ENCODE peak calls at places on chromosomes 5 and 9, in seven cellular contexts. One of them, this sample, is unnamed.

GRCh38 chr5:157387683-157388093 is 72.3 kb upstream of the NIPAL4 start:
- DNase-seq in CD4-positive, CD25-positive, alpha-beta regulatory T cell: no peak
- DNase-seq in psoas muscle: no peak
- DNase-seq in esophagus squamous epithelium: no peak
- DNase-seq in SJSA1: peak; percentile 91
- DNase-seq in tibial nerve: peak; percentile 26
- DNase-seq in H7: no peak
- DNase-seq in this sample: peak; percentile 16

GRCh38 chr5:135559342-135559741 is 19.4 kb downstream of the CXCL14 start:
- DNase-seq in SJSA1: no peak
- DNase-seq in CD4-positive, CD25-positive, alpha-beta regulatory T cell: no peak
- DNase-seq in psoas muscle: no peak
- DNase-seq in esophagus squamous epithelium: no peak
- DNase-seq in tibial nerve: no peak
- DNase-seq in H7: no peak
- DNase-seq in this sample: no peak

GRCh38 chr9:80163889-80164288 is 592.1 kb downstream of the TLE4 start:
- DNase-seq in esophagus squamous epithelium: no peak
- DNase-seq in tibial nerve: no peak
- DNase-seq in psoas muscle: no peak
- DNase-seq in SJSA1: no peak
- DNase-seq in H7: no peak
- DNase-seq in CD4-positive, CD25-positive, alpha-beta regulatory T cell: no peak
- DNase-seq in this sample: no peak

GRCh38 chr5:132907161-132907560 is 33.7 kb downstream of the LEAP2 start:
- DNase-seq in psoas muscle: no peak
- DNase-seq in esophagus squamous epithelium: no peak
- DNase-seq in H7: no peak
- DNase-seq in tibial nerve: no peak
- DNase-seq in SJSA1: no peak
- DNase-seq in CD4-positive, CD25-positive, alpha-beta regulatory T cell: no peak
- DNase-seq in this sample: no peak

GRCh38 chr5:122170630-122171029 is 41.3 kb downstream of the ZNF474 start:
- DNase-seq in SJSA1: peak; percentile 56
- DNase-seq in esophagus squamous epithelium: no peak
- DNase-seq in H7: peak; percentile 76
- DNase-seq in psoas muscle: no peak
- DNase-seq in CD4-positive, CD25-positive, alpha-beta regulatory T cell: no peak
- DNase-seq in tibial nerve: no peak
- DNase-seq in this sample: no peak

GRCh38 chr9:93112116-93112863 is 16.3 kb downstream of the CARD19 start:
- DNase-seq in esophagus squamous epithelium: no peak
- DNase-seq in tibial nerve: no peak
- DNase-seq in SJSA1: no peak
- DNase-seq in psoas muscle: peak; percentile 55
- DNase-seq in H7: peak; percentile 52
- DNase-seq in CD4-positive, CD25-positive, alpha-beta regulatory T cell: no peak
- DNase-seq in this sample: peak; percentile 42

GRCh38 chr5:64161420-64161819 is 4.2 kb upstream of the RNF180 start:
- DNase-seq in psoas muscle: no peak
- DNase-seq in esophagus squamous epithelium: no peak
- DNase-seq in tibial nerve: no peak
- DNase-seq in SJSA1: no peak
- DNase-seq in H7: no peak
- DNase-seq in CD4-positive, CD25-positive, alpha-beta regulatory T cell: no peak
- DNase-seq in this sample: no peak

GRCh38 chr9:116452227-116452626 is 234.9 kb upstream of the TRIM32 start:
- DNase-seq in psoas muscle: no peak
- DNase-seq in H7: no peak
- DNase-seq in esophagus squamous epithelium: no peak
- DNase-seq in tibial nerve: no peak
- DNase-seq in CD4-positive, CD25-positive, alpha-beta regulatory T cell: no peak
- DNase-seq in SJSA1: no peak
- DNase-seq in this sample: no peak

GRCh38 chr9:111648066-111648465 is 13.3 kb upstream of the GNG10 start:
- DNase-seq in psoas muscle: no peak
- DNase-seq in CD4-positive, CD25-positive, alpha-beta regulatory T cell: no peak
- DNase-seq in tibial nerve: no peak
- DNase-seq in H7: no peak
- DNase-seq in esophagus squamous epithelium: no peak
- DNase-seq in SJSA1: no peak
- DNase-seq in this sample: no peak

GRCh38 chr5:60257852-60258251 is 364.3 kb upstream of the PDE4D start:
- DNase-seq in H7: no peak
- DNase-seq in SJSA1: no peak
- DNase-seq in esophagus squamous epithelium: no peak
- DNase-seq in tibial nerve: no peak
- DNase-seq in psoas muscle: no peak
- DNase-seq in CD4-positive, CD25-positive, alpha-beta regulatory T cell: no peak
- DNase-seq in this sample: no peak

GRCh38 chr5:119071573-119071874 is 637 bp downstream of the DMXL1 start:
- DNase-seq in psoas muscle: no peak
- DNase-seq in tibial nerve: no peak
- DNase-seq in SJSA1: no peak
- DNase-seq in H7: no peak
- DNase-seq in CD4-positive, CD25-positive, alpha-beta regulatory T cell: no peak
- DNase-seq in esophagus squamous epithelium: peak; percentile 17
- DNase-seq in this sample: no peak

GRCh38 chr5:119070578-119070827 is 384 bp upstream of the DMXL1 start:
- DNase-seq in CD4-positive, CD25-positive, alpha-beta regulatory T cell: no peak
- DNase-seq in SJSA1: no peak
- DNase-seq in esophagus squamous epithelium: peak; percentile 83
- DNase-seq in tibial nerve: no peak
- DNase-seq in H7: no peak
- DNase-seq in psoas muscle: no peak
- DNase-seq in this sample: peak; percentile 94

GRCh38 chr5:119070828-119071572 is at the start of gene DMXL1:
- DNase-seq in H7: peak; percentile 87
- DNase-seq in CD4-positive, CD25-positive, alpha-beta regulatory T cell: peak; percentile 98
- DNase-seq in SJSA1: peak; percentile 99
- DNase-seq in tibial nerve: peak; percentile 100
- DNase-seq in psoas muscle: peak; percentile 100
- DNase-seq in esophagus squamous epithelium: peak; percentile 96
- DNase-seq in this sample: peak; percentile 99

GRCh38 chr5:119074419-119074818 is 3.5 kb downstream of the DMXL1 start:
- DNase-seq in esophagus squamous epithelium: no peak
- DNase-seq in CD4-positive, CD25-positive, alpha-beta regulatory T cell: no peak
- DNase-seq in psoas muscle: no peak
- DNase-seq in H7: no peak
- DNase-seq in SJSA1: no peak
- DNase-seq in tibial nerve: no peak
- DNase-seq in this sample: no peak

GRCh38 chr5:119072496-119072895 is 1.6 kb downstream of the DMXL1 start:
- DNase-seq in esophagus squamous epithelium: no peak
- DNase-seq in CD4-positive, CD25-positive, alpha-beta regulatory T cell: no peak
- DNase-seq in SJSA1: no peak
- DNase-seq in H7: no peak
- DNase-seq in tibial nerve: no peak
- DNase-seq in psoas muscle: no peak
- DNase-seq in this sample: no peak
- H3K4me3 ChIP-seq in esophagus squamous epithelium: peak overlapping the region; percentile 86
- H3K4me3 ChIP-seq in CD4-positive, CD25-positive, alpha-beta regulatory T cell: peak overlapping the region; percentile 73
- H3K4me3 ChIP-seq in SJSA1: no peak overlapping the region
- H3K4me3 ChIP-seq in H7: no peak overlapping the region
- H3K4me3 ChIP-seq in tibial nerve: no peak overlapping the region
- H3K4me3 ChIP-seq in psoas muscle: peak overlapping the region; percentile 87
- H3K4me3 ChIP-seq in this sample: no peak overlapping the region

GRCh38 chr9:129496187-129497063 is 124.5 kb downstream of the C9orf50 start:
- DNase-seq in esophagus squamous epithelium: no peak
- DNase-seq in H7: peak; percentile 95
- DNase-seq in CD4-positive, CD25-positive, alpha-beta regulatory T cell: peak; percentile 65
- DNase-seq in psoas muscle: peak; percentile 97
- DNase-seq in tibial nerve: peak; percentile 95
- DNase-seq in SJSA1: peak; percentile 90
- DNase-seq in this sample: peak; percentile 93
- H3K4me3 ChIP-seq in esophagus squamous epithelium: peak overlapping the region; percentile 77
- H3K4me3 ChIP-seq in H7: peak overlapping the region; percentile 58
- H3K4me3 ChIP-seq in CD4-positive, CD25-positive, alpha-beta regulatory T cell: peak overlapping the region; percentile 71
- H3K4me3 ChIP-seq in psoas muscle: peak overlapping the region; percentile 81
- H3K4me3 ChIP-seq in tibial nerve: peak overlapping the region; percentile 56
- H3K4me3 ChIP-seq in SJSA1: peak overlapping the region; percentile 41
- H3K4me3 ChIP-seq in this sample: peak overlapping the region; percentile 27

GRCh38 chr9:127543221-127543620 is 68.9 kb upstream of the STXBP1 start:
- DNase-seq in SJSA1: no peak
- DNase-seq in CD4-positive, CD25-positive, alpha-beta regulatory T cell: no peak
- DNase-seq in psoas muscle: peak; percentile 72
- DNase-seq in tibial nerve: no peak
- DNase-seq in esophagus squamous epithelium: no peak
- DNase-seq in H7: no peak
- DNase-seq in this sample: no peak
- H3K4me3 ChIP-seq in SJSA1: no peak overlapping the region
- H3K4me3 ChIP-seq in CD4-positive, CD25-positive, alpha-beta regulatory T cell: no peak overlapping the region
- H3K4me3 ChIP-seq in psoas muscle: no peak overlapping the region
- H3K4me3 ChIP-seq in tibial nerve: no peak overlapping the region
- H3K4me3 ChIP-seq in esophagus squamous epithelium: peak overlapping the region; percentile 34
- H3K4me3 ChIP-seq in H7: no peak overlapping the region
- H3K4me3 ChIP-seq in this sample: no peak overlapping the region

GRCh38 chr5:113063927-113064326 is 87.3 kb downstream of the DCP2 start:
- DNase-seq in psoas muscle: no peak
- DNase-seq in tibial nerve: no peak
- DNase-seq in CD4-positive, CD25-positive, alpha-beta regulatory T cell: no peak
- DNase-seq in H7: no peak
- DNase-seq in SJSA1: no peak
- DNase-seq in esophagus squamous epithelium: no peak
- DNase-seq in this sample: no peak

GRCh38 chr5:113062869-113063508 is 86.4 kb downstream of the DCP2 start:
- DNase-seq in tibial nerve: no peak
- DNase-seq in CD4-positive, CD25-positive, alpha-beta regulatory T cell: no peak
- DNase-seq in SJSA1: no peak
- DNase-seq in esophagus squamous epithelium: no peak
- DNase-seq in H7: no peak
- DNase-seq in psoas muscle: no peak
- DNase-seq in this sample: no peak

GRCh38 chr5:113060410-113061025 is 83.9 kb downstream of the DCP2 start:
- DNase-seq in CD4-positive, CD25-positive, alpha-beta regulatory T cell: no peak
- DNase-seq in tibial nerve: no peak
- DNase-seq in SJSA1: no peak
- DNase-seq in psoas muscle: no peak
- DNase-seq in H7: no peak
- DNase-seq in esophagus squamous epithelium: no peak
- DNase-seq in this sample: no peak

GRCh38 chr5:113059232-113059805 is 82.7 kb downstream of the DCP2 start:
- DNase-seq in H7: no peak
- DNase-seq in CD4-positive, CD25-positive, alpha-beta regulatory T cell: no peak
- DNase-seq in tibial nerve: no peak
- DNase-seq in psoas muscle: no peak
- DNase-seq in esophagus squamous epithelium: no peak
- DNase-seq in SJSA1: no peak
- DNase-seq in this sample: no peak

DNA sequence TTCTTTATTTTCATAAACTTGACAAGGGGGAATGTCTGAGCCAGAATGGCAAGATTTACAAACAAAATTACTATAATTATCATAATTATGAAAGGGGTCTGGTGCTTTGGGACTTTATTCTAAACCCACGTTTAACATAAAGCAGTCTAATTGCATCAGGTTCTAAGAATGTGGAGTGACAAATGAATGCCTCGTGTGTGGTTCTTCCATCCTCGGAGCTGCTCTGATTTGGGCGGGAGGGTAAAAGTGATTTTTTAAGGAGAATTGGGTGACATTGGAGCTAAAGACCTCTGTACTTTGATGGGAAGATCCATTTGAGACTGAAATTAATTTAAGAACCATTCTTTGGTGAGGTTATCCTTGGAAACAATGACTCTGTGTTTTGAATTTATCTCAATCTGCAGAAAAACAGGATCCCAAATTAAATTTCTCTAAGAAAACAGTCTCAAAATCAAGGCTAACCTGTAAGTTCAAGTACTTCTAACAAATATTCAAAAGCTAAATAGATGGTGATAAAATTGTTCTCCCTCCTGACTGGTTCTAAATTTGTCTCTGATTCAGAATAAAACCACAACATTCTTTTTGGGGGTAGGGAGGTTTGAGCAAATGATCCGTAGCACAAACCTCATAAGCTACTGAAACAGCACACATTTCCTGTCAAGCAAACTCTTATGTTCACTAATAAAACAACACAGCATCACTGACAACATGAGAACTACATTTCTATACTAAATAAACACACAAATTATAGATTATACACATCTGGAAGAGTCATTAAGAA is 85.4 kb downstream of the DCP2 start:
- DNase-seq in esophagus squamous epithelium: no peak
- DNase-seq in CD4-positive, CD25-positive, alpha-beta regulatory T cell: no peak
- DNase-seq in SJSA1: peak; percentile 65
- DNase-seq in tibial nerve: no peak
- DNase-seq in psoas muscle: no peak
- DNase-seq in H7: no peak
- DNase-seq in this sample: no peak
- H3K4me3 ChIP-seq in esophagus squamous epithelium: no peak overlapping the region
- H3K4me3 ChIP-seq in CD4-positive, CD25-positive, alpha-beta regulatory T cell: no peak overlapping the region
- H3K4me3 ChIP-seq in SJSA1: no peak overlapping the region
- H3K4me3 ChIP-seq in tibial nerve: no peak overlapping the region
- H3K4me3 ChIP-seq in psoas muscle: no peak overlapping the region
- H3K4me3 ChIP-seq in H7: no peak overlapping the region
- H3K4me3 ChIP-seq in this sample: no peak overlapping the region

GRCh38 chr5:27797220-27797619 is 758.8 kb upstream of the CDH9 start:
- DNase-seq in SJSA1: no peak
- DNase-seq in tibial nerve: no peak
- DNase-seq in H7: no peak
- DNase-seq in esophagus squamous epithelium: no peak
- DNase-seq in CD4-positive, CD25-positive, alpha-beta regulatory T cell: no peak
- DNase-seq in psoas muscle: no peak
- DNase-seq in this sample: no peak
- H3K4me3 ChIP-seq in SJSA1: no peak overlapping the region
- H3K4me3 ChIP-seq in tibial nerve: no peak overlapping the region
- H3K4me3 ChIP-seq in H7: no peak overlapping the region
- H3K4me3 ChIP-seq in esophagus squamous epithelium: no peak overlapping the region
- H3K4me3 ChIP-seq in CD4-positive, CD25-positive, alpha-beta regulatory T cell: no peak overlapping the region
- H3K4me3 ChIP-seq in psoas muscle: no peak overlapping the region
- H3K4me3 ChIP-seq in this sample: no peak overlapping the region

GRCh38 chr9:31908158-31908890 is 476.1 kb upstream of the ACO1 start:
- DNase-seq in H7: no peak
- DNase-seq in psoas muscle: no peak
- DNase-seq in CD4-positive, CD25-positive, alpha-beta regulatory T cell: no peak
- DNase-seq in tibial nerve: no peak
- DNase-seq in SJSA1: peak; percentile 5
- DNase-seq in esophagus squamous epithelium: no peak
- DNase-seq in this sample: no peak
- H3K4me3 ChIP-seq in H7: no peak overlapping the region
- H3K4me3 ChIP-seq in psoas muscle: no peak overlapping the region
- H3K4me3 ChIP-seq in CD4-positive, CD25-positive, alpha-beta regulatory T cell: peak overlapping the region; percentile 33
- H3K4me3 ChIP-seq in tibial nerve: no peak overlapping the region
- H3K4me3 ChIP-seq in SJSA1: no peak overlapping the region
- H3K4me3 ChIP-seq in esophagus squamous epithelium: peak overlapping the region; percentile 1
- H3K4me3 ChIP-seq in this sample: no peak overlapping the region

DNA sequence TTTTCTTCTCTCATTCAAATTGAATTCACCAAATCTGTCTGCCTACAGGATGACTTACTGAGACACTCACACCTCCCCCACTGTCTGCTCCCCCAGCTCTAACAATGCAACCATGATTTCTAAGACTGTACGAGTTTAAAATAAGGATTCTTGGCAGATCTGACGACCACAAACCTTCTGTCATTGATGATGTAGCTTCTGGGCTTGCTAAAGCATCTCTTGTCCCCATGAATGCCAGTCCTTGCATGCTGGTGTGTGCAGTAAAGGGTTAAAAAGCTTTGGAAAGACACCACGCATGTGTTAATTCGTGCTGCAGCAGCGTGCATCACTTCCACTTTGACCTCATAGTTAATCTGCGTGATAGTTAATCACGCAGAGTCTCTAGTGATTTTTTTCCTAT is 435 bp upstream of the GABRG2 start:
- DNase-seq in H7: no peak
- DNase-seq in SJSA1: no peak
- DNase-seq in tibial nerve: no peak
- DNase-seq in psoas muscle: no peak
- DNase-seq in esophagus squamous epithelium: no peak
- DNase-seq in CD4-positive, CD25-positive, alpha-beta regulatory T cell: no peak
- DNase-seq in this sample: no peak
- H3K4me3 ChIP-seq in H7: peak overlapping the region; percentile 55
- H3K4me3 ChIP-seq in SJSA1: no peak overlapping the region
- H3K4me3 ChIP-seq in tibial nerve: no peak overlapping the region
- H3K4me3 ChIP-seq in psoas muscle: no peak overlapping the region
- H3K4me3 ChIP-seq in esophagus squamous epithelium: no peak overlapping the region
- H3K4me3 ChIP-seq in CD4-positive, CD25-positive, alpha-beta regulatory T cell: no peak overlapping the region
- H3K4me3 ChIP-seq in this sample: no peak overlapping the region